ENCODE peak calls at places on chromosome 16, in seven cellular contexts. S, A, Q, M, K, E and H are unnamed samples.

GRCh38 chr16:85370881-85371651 is 242.1 kb upstream of the GSE1 start:
- DNase-seq in S (peak), A (no peak), Q (no peak), M (no peak), K (peak), E (no peak), H (peak)

GRCh38 chr16:51648521-51648920 is 497.5 kb upstream of the SALL1 start:
- DNase-seq in S (no peak), A (peak), Q (no peak), M (no peak), K (no peak), E (no peak), H (no peak)

GRCh38 chr16:78704421-78704820 is 605.0 kb downstream of the WWOX start:
- DNase-seq in S (no peak), A (no peak), Q (no peak), M (peak), K (no peak), E (no peak), H (no peak)

GRCh38 chr16:22641030-22641671 is 130.5 kb downstream of the NPIPB5 start:
- DNase-seq in S (no peak), A (no peak), Q (peak), M (no peak), K (peak), E (no peak), H (peak)

GRCh38 chr16:64206877-64207276 is 915.0 kb downstream of the CDH11 start:
- DNase-seq in S (no peak), A (no peak), Q (peak), M (no peak), K (no peak), E (no peak), H (no peak)

GRCh38 chr16:59356709-59357108 is 622.6 kb upstream of the GOT2 start:
- DNase-seq in S (no peak), A (no peak), Q (peak), M (no peak), K (no peak), E (no peak), H (no peak)

GRCh38 chr16:912684-913613 is 57.8 kb downstream of the LMF1 start:
- DNase-seq in S (no peak), A (no peak), Q (peak), M (no peak), K (no peak), E (no peak), H (no peak)

GRCh38 chr16:75379911-75380847 is 53.1 kb downstream of the CFDP1 start:
- DNase-seq in S (peak), A (no peak), Q (no peak), M (no peak), K (no peak), E (no peak), H (no peak)

GRCh38 chr16:84314373-84314772 is 19.7 kb downstream of the WFDC1 start:
- DNase-seq in S (no peak), A (no peak), Q (no peak), M (no peak), K (no peak), E (no peak), H (no peak)

GRCh38 chr16:49015189-49015540 is 266.5 kb downstream of the CBLN1 start:
- DNase-seq in S (no peak), A (no peak), Q (peak), M (no peak), K (no peak), E (no peak), H (no peak)

GRCh38 chr16:22333457-22333994 is 36.3 kb downstream of the POLR3E start:
- DNase-seq in S (no peak), A (no peak), Q (no peak), M (no peak), K (no peak), E (no peak), H (no peak)

GRCh38 chr16:15934991-15935390 is 14.4 kb upstream of the ABCC1 start:
- DNase-seq in S (no peak), A (no peak), Q (no peak), M (no peak), K (no peak), E (no peak), H (no peak)

GRCh38 chr16:62644030-62644812 is 608.0 kb upstream of the CDH8 start:
- DNase-seq in S (no peak), A (no peak), Q (no peak), M (no peak), K (no peak), E (no peak), H (no peak)

GRCh38 chr16:2663553-2664521 is 18.5 kb upstream of the KCTD5 start:
- DNase-seq in S (peak), A (peak), Q (no peak), M (no peak), K (peak), E (no peak), H (no peak)

GRCh38 chr16:73025506-73026131 is 22.3 kb downstream of the ZFHX3 start:
- DNase-seq in S (no peak), A (no peak), Q (no peak), M (no peak), K (no peak), E (no peak), H (no peak)

GRCh38 chr16:14600164-14600563 is 29.9 kb downstream of the PARN start:
- DNase-seq in S (no peak), A (no peak), Q (peak), M (no peak), K (peak), E (no peak), H (peak)

GRCh38 chr16:46908540-46909372 is 24.6 kb downstream of the GPT2 start:
- DNase-seq in S (peak), A (peak), Q (peak), M (no peak), K (peak), E (no peak), H (peak)

GRCh38 chr16:50982808-50983207 is 168.3 kb downstream of the SALL1 start:
- DNase-seq in S (no peak), A (no peak), Q (no peak), M (no peak), K (no peak), E (no peak), H (no peak)

GRCh38 chr16:85498607-85499006 is 114.5 kb upstream of the GSE1 start:
- DNase-seq in S (no peak), A (no peak), Q (no peak), M (no peak), K (no peak), E (no peak), H (no peak)

GRCh38 chr16:46853713-46854443 is 22.9 kb upstream of the C16orf87 start:
- DNase-seq in S (peak), A (peak), Q (peak), M (no peak), K (peak), E (peak), H (peak)

GRCh38 chr16:86387461-86388440 is 122.6 kb upstream of the FOXF1 start:
- DNase-seq in S (no peak), A (peak), Q (no peak), M (peak), K (peak), E (no peak), H (peak)

GRCh38 chr16:15043344-15043743 is 12.5 kb downstream of the NTAN1 start:
- DNase-seq in S (no peak), A (no peak), Q (no peak), M (no peak), K (peak), E (no peak), H (peak)

GRCh38 chr16:80277182-80277581 is 263.6 kb upstream of the DYNLRB2 start:
- DNase-seq in S (no peak), A (no peak), Q (peak), M (no peak), K (no peak), E (no peak), H (no peak)
- TF ChIP-seq CTCF in S (no peak), A (no peak), Q (peak), M (no peak), K (no peak), E (no peak), H (no peak)

GRCh38 chr16:89491974-89492687 is 1.8 kb upstream of the ANKRD11 start:
- DNase-seq in S (no peak), A (no peak), Q (no peak), M (no peak), K (no peak), E (no peak), H (no peak)

GRCh38 chr16:89491238-89491869 is 993 bp upstream of the ANKRD11 start:
- DNase-seq in S (no peak), A (no peak), Q (peak), M (no peak), K (no peak), E (no peak), H (peak)

GRCh38 chr16:89490386-89491237 is at the start of gene ANKRD11:
- DNase-seq in S (peak), A (peak), Q (peak), M (peak), K (peak), E (peak), H (peak)

GRCh38 chr16:89489731-89490385 is 503 bp downstream of the ANKRD11 start:
- DNase-seq in S (no peak), A (no peak), Q (no peak), M (no peak), K (no peak), E (no peak), H (no peak)

DNA sequence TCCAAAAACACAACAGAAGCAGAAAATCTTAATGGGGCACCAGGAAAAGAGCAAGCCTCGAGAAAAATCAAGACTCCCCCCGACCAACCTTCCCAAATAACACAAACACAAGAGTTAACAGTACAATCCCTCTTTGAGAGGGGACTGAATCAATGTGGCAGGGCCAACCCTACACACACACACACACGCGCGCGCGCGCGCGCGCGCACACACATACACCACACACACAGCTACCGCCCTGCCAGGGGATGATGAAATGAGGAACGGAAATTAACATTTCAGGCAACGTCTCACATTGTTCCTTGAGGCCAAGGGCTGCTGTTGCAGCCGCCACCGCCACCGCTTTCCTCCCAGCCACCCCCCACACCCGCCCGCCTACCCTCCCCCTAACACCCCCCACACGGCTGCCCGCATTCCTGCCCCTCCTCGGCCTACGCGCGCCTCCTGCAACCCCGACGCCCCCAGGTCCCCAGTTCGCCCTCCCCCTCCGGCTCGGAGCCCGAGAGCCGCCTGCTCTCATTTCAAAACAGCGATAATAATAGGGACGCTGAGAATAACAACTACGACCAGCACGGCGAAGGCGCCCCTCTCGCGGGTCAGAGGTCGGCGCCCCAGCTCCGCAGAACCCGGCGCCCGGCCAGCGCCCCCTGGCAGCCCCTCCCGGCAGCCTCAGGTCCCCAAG is 1.2 kb downstream of the ANKRD11 start:
- DNase-seq in S (peak), A (peak), Q (peak), M (peak), K (peak), E (peak), H (peak)
- TF ChIP-seq CTCF in S (no peak), A (peak), Q (peak), M (peak), K (no peak), E (peak), H (peak)

GRCh38 chr16:30416624-30417298 is 9.4 kb downstream of the ZNF771 start:
- DNase-seq in S (no peak), A (no peak), Q (no peak), M (no peak), K (no peak), E (no peak), H (no peak)

GRCh38 chr16:30416047-30416603 is 8.7 kb downstream of the ZNF771 start:
- DNase-seq in S (no peak), A (no peak), Q (no peak), M (no peak), K (no peak), E (no peak), H (no peak)

GRCh38 chr16:30418350-30419181 is 11.2 kb downstream of the ZNF771 start:
- DNase-seq in S (peak), A (no peak), Q (no peak), M (no peak), K (no peak), E (no peak), H (no peak)

GRCh38 chr16:30421010-30421409 is 8.8 kb downstream of the DCTPP1 start:
- DNase-seq in S (no peak), A (no peak), Q (no peak), M (no peak), K (no peak), E (no peak), H (no peak)

DNA sequence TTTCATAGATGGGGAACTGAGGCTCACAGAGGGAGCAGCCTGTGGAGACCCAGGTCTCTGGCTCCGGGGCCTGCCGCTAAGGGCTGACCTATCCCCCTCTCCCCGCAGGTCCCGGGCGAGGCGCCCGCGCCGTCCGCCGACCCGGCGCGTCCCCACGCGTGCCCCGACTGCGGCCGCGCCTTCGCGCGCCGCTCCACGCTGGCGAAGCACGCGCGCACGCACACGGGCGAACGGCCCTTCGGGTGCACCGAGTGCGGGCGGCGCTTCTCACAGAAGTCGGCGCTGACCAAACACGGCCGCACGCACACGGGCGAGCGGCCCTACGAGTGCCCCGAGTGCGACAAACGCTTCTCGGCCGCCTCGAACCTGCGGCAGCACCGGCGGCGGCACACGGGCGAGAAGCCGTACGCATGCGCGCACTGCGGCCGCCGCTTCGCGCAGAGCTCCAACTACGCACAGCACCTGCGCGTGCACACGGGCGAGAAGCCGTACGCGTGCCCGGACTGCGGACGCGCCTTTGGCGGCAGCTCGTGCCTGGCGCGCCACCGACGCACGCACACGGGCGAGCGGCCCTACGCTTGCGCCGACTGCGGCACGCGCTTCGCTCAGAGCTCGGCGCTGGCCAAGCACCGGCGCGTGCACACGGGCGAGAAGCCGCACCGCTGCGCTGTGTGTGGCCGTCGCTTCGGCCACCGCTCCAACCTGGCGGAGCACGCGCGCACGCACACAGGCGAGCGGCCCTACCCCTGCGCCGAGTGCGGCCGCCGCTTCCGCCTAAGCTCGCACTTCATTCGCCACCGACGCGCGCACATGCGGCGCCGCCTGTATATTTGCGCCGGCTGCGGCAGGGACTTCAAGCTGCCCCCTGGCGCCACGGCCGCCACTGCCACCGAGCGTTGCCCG is 10.3 kb downstream of the ZNF771 start:
- DNase-seq in S (peak), A (no peak), Q (peak), M (peak), K (peak), E (peak), H (peak)
- TF ChIP-seq CTCF in S (no peak), A (peak), Q (peak), M (peak), K (no peak), E (peak), H (no peak)

DNA sequence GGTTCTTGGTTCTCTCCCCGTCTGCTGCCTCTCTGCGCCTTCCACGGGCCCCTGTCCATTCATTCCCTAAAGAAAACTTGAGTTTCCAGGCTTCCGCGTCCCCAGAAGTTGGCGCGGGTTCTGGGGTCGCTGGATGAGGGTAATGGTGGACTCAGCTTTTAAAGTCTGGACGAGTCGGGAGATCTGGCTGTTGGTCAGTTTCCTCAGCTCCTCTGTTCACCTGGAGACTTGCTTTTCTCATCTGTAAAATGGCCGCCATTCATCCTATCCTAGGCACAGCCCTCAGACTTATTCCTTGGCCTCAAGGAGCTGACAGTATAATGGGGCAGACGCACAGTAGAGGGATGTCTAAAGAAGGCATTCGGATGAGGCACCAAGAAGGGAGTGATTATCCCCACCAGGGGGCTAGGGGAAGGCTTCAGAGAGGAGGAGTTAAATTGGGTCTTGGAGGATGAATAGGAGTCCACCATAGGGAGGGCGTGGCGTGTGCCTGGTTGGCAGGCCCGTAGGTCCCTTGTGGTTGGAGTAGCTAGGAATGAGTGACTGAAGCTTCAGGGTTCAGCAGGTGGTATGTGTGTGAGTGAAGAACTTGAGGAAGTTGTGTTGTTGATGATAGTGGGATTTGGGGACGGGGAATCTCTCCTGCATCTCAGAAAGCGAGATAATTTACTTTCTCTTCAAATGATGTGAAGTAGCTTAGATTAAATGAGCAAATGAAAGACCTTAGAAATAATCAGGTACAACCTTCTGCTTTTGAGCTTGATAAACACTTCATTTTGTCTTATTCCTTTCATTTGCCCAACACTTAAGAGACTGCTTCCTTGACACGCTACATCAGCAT is 655 bp downstream of the VPS35L start:
- DNase-seq in S (peak), A (no peak), Q (peak), M (no peak), K (no peak), E (no peak), H (peak)
- TF ChIP-seq CTCF in S (no peak), A (no peak), Q (peak), M (peak), K (no peak), E (peak), H (no peak)

GRCh38 chr16:87803385-87803784 is 37.6 kb upstream of the KLHDC4 start:
- DNase-seq in S (no peak), A (no peak), Q (no peak), M (no peak), K (no peak), E (no peak), H (no peak)
- TF ChIP-seq CTCF in S (no peak), A (no peak), Q (no peak), M (no peak), K (no peak), E (no peak), H (no peak)

GRCh38 chr16:28610595-28611270 is 889 bp upstream of the SULT1A1 start:
- DNase-seq in S (no peak), A (no peak), Q (no peak), M (no peak), K (no peak), E (no peak), H (no peak)
- TF ChIP-seq CTCF in S (no peak), A (no peak), Q (no peak), M (no peak), K (no peak), E (no peak), H (no peak)

GRCh38 chr16:57528499-57529323 is 7.7 kb downstream of the CCDC102A start:
- DNase-seq in S (peak), A (no peak), Q (peak), M (no peak), K (no peak), E (peak), H (no peak)

GRCh38 chr16:57531253-57531575 is 5.2 kb downstream of the CCDC102A start:
- DNase-seq in S (no peak), A (no peak), Q (no peak), M (no peak), K (no peak), E (no peak), H (no peak)

GRCh38 chr16:57530531-57531252 is 5.7 kb downstream of the CCDC102A start:
- DNase-seq in S (no peak), A (no peak), Q (no peak), M (no peak), K (no peak), E (no peak), H (no peak)

GRCh38 chr16:57530104-57530522 is 6.3 kb downstream of the CCDC102A start:
- DNase-seq in S (peak), A (no peak), Q (no peak), M (no peak), K (peak), E (peak), H (peak)

GRCh38 chr16:57529324-57530103 is 6.9 kb downstream of the CCDC102A start:
- DNase-seq in S (no peak), A (no peak), Q (no peak), M (no peak), K (no peak), E (peak), H (no peak)
- TF ChIP-seq CTCF in S (no peak), A (no peak), Q (no peak), M (no peak), K (no peak), E (no peak), H (no peak)

GRCh38 chr16:11948819-11949218 is 7.0 kb upstream of the NPIPB2 start:
- DNase-seq in S (no peak), A (no peak), Q (no peak), M (no peak), K (no peak), E (no peak), H (no peak)

GRCh38 chr16:11946433-11946832 is 4.6 kb upstream of the NPIPB2 start:
- DNase-seq in S (no peak), A (peak), Q (no peak), M (no peak), K (no peak), E (no peak), H (no peak)

DNA sequence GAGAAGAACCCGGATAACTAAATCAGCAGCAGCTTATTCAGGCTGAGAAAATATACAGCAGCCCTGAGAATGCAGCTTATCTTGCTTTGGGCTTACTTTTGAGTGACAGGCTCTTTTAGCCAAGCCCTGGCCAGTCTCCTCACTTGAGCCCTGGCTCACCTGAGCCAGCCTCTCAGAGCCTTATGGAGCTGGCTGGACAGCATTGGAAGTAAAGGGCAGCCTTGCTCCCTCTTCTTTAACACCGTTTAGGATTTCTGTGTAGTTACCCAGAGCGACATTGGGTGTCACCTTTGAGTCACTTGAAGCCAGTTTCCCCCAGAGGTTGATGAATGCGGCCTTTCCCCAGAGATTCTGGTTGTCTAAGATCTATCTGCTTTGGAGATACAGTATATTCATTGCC is 7.7 kb upstream of the NPIPB2 start:
- DNase-seq in S (no peak), A (peak), Q (peak), M (no peak), K (peak), E (no peak), H (peak)
- TF ChIP-seq CTCF in S (peak), A (peak), Q (peak), M (peak), K (peak), E (peak), H (peak)